ENCODE peak calls at places on chromosomes 11 and 22, in seven cellular contexts. M is H7, X is NCI-H2081, V is COR-L47, L is SIG-M5, R is GM10248, U is coronary artery. K is an unnamed sample.

GRCh38 chr11:108835624-108836023 is 170.8 kb downstream of the DDX10 start:
- DNase-seq in M (peak), X (no peak), V (no peak), L (no peak), R (no peak), U (no peak), K (no peak)

GRCh38 chr11:8959546-8960166 is 4.6 kb downstream of the TMEM9B start:
- DNase-seq in M (peak), X (peak), V (peak), L (peak), R (peak), U (no peak), K (peak)

GRCh38 chr11:116366980-116367640 is 405.7 kb downstream of the BUD13 start:
- DNase-seq in M (peak), X (no peak), V (no peak), L (no peak), R (no peak), U (no peak), K (no peak)

GRCh38 chr22:27115816-27116256 is 458.4 kb downstream of the MIAT start:
- DNase-seq in M (no peak), X (no peak), V (no peak), L (no peak), R (no peak), U (peak), K (no peak)

GRCh38 chr11:73321342-73322110 is 13.4 kb downstream of the ARHGEF17 start:
- DNase-seq in M (peak), X (peak), V (peak), L (no peak), R (no peak), U (no peak), K (no peak)

GRCh38 chr11:120514541-120515121 is 3.1 kb downstream of the GRIK4 start:
- DNase-seq in M (peak), X (no peak), V (no peak), L (no peak), R (no peak), U (no peak), K (no peak)

GRCh38 chr11:4087551-4087950 is 7.0 kb upstream of the RRM1 start:
- DNase-seq in M (peak), X (no peak), V (no peak), L (no peak), R (no peak), U (no peak), K (no peak)

GRCh38 chr22:49502126-49502826 is 325.4 kb downstream of the BRD1 start:
- DNase-seq in M (no peak), X (no peak), V (no peak), L (no peak), R (no peak), U (peak), K (no peak)

GRCh38 chr11:112316971-112317370 is 56.3 kb upstream of the PLET1 start:
- DNase-seq in M (no peak), X (no peak), V (no peak), L (no peak), R (no peak), U (no peak), K (no peak)

GRCh38 chr11:122240621-122241020 is 124.6 kb upstream of the BLID start:
- DNase-seq in M (no peak), X (no peak), V (no peak), L (no peak), R (no peak), U (no peak), K (no peak)

GRCh38 chr11:35065566-35065965 is 73.4 kb upstream of the CD44 start:
- DNase-seq in M (no peak), X (no peak), V (no peak), L (no peak), R (no peak), U (no peak), K (no peak)

GRCh38 chr11:44989831-44990566 is 39.3 kb upstream of the TP53I11 start:
- DNase-seq in M (no peak), X (peak), V (peak), L (no peak), R (no peak), U (peak), K (peak)

GRCh38 chr11:77823775-77824174 is 2.8 kb downstream of the AAMDC start:
- DNase-seq in M (no peak), X (no peak), V (no peak), L (no peak), R (no peak), U (no peak), K (no peak)

GRCh38 chr11:69498614-69499175 is 17.2 kb downstream of the LINC01488 start:
- DNase-seq in M (no peak), X (no peak), V (no peak), L (no peak), R (no peak), U (no peak), K (no peak)

GRCh38 chr22:41445171-41446056 is 1.2 kb downstream of the TOB2 start:
- DNase-seq in M (peak), X (no peak), V (peak), L (no peak), R (no peak), U (no peak), K (peak)

GRCh38 chr11:29293825-29294224 is 723.0 kb downstream of the KCNA4 start:
- DNase-seq in M (no peak), X (no peak), V (no peak), L (no peak), R (peak), U (no peak), K (no peak)

GRCh38 chr11:114818382-114818781 is 140.1 kb downstream of the NXPE2 start:
- DNase-seq in M (no peak), X (no peak), V (no peak), L (no peak), R (no peak), U (no peak), K (no peak)

GRCh38 chr11:30919389-30920172 is 333.4 kb upstream of the MPPED2 start:
- DNase-seq in M (no peak), X (no peak), V (no peak), L (peak), R (no peak), U (no peak), K (no peak)